ENCODE peak calls at places on chromosomes 13 and 19, in six cellular contexts. One of them, this sample, is unnamed.
A peak's percentile ranks its signal among the peaks of the same experiment; 100 is the strongest.

GRCh38 chr19:19463348-19464117 is 51.8 kb downstream of the TSSK6 start:
- DNase-seq in C1 segment of cervical spinal cord: peak; percentile 58
- DNase-seq in OCI-LY7: no peak
- DNase-seq in NCI-H2171 treated with DMSO at 0.1 percent for 48 hours: no peak
- DNase-seq in stimulated activated naive CD4-positive, alpha-beta T cell treated with Interleukin-2 at 50 U/mL for 16 hours: no peak
- DNase-seq in GF-D8: no peak
- DNase-seq in this sample: no peak

GRCh38 chr19:40452016-40452415 is 7.9 kb upstream of the SERTAD3 start:
- DNase-seq in OCI-LY7: no peak
- DNase-seq in C1 segment of cervical spinal cord: no peak
- DNase-seq in stimulated activated naive CD4-positive, alpha-beta T cell treated with Interleukin-2 at 50 U/mL for 16 hours: no peak
- DNase-seq in NCI-H2171 treated with DMSO at 0.1 percent for 48 hours: no peak
- DNase-seq in GF-D8: no peak
- DNase-seq in this sample: no peak

GRCh38 chr19:16070366-16070990 is 5.8 kb upstream of the TPM4 start:
- DNase-seq in OCI-LY7: peak; percentile 92
- DNase-seq in stimulated activated naive CD4-positive, alpha-beta T cell treated with Interleukin-2 at 50 U/mL for 16 hours: peak; percentile 83
- DNase-seq in C1 segment of cervical spinal cord: no peak
- DNase-seq in NCI-H2171 treated with DMSO at 0.1 percent for 48 hours: no peak
- DNase-seq in GF-D8: peak; percentile 47
- DNase-seq in this sample: no peak

GRCh38 chr19:7458675-7459074 is 30.2 kb downstream of the PEX11G start:
- DNase-seq in GF-D8: no peak
- DNase-seq in C1 segment of cervical spinal cord: no peak
- DNase-seq in stimulated activated naive CD4-positive, alpha-beta T cell treated with Interleukin-2 at 50 U/mL for 16 hours: no peak
- DNase-seq in OCI-LY7: no peak
- DNase-seq in NCI-H2171 treated with DMSO at 0.1 percent for 48 hours: no peak
- DNase-seq in this sample: no peak

GRCh38 chr13:26045123-26045522 is 6.7 kb downstream of the SHISA2 start:
- DNase-seq in stimulated activated naive CD4-positive, alpha-beta T cell treated with Interleukin-2 at 50 U/mL for 16 hours: no peak
- DNase-seq in OCI-LY7: no peak
- DNase-seq in C1 segment of cervical spinal cord: no peak
- DNase-seq in GF-D8: no peak
- DNase-seq in NCI-H2171 treated with DMSO at 0.1 percent for 48 hours: no peak
- DNase-seq in this sample: no peak

GRCh38 chr19:49851456-49852259 is 699 bp downstream of the PTOV1 start:
- DNase-seq in NCI-H2171 treated with DMSO at 0.1 percent for 48 hours: peak; percentile 70
- DNase-seq in C1 segment of cervical spinal cord: peak; percentile 27
- DNase-seq in stimulated activated naive CD4-positive, alpha-beta T cell treated with Interleukin-2 at 50 U/mL for 16 hours: peak; percentile 37
- DNase-seq in OCI-LY7: peak; percentile 62
- DNase-seq in GF-D8: no peak
- DNase-seq in this sample: no peak

GRCh38 chr13:42164557-42165125 is 107.3 kb upstream of the AKAP11 start:
- DNase-seq in GF-D8: no peak
- DNase-seq in stimulated activated naive CD4-positive, alpha-beta T cell treated with Interleukin-2 at 50 U/mL for 16 hours: no peak
- DNase-seq in NCI-H2171 treated with DMSO at 0.1 percent for 48 hours: no peak
- DNase-seq in C1 segment of cervical spinal cord: no peak
- DNase-seq in OCI-LY7: no peak
- DNase-seq in this sample: no peak

GRCh38 chr13:63396746-63397145 is 1981.1 kb upstream of the PCDH20 start:
- DNase-seq in stimulated activated naive CD4-positive, alpha-beta T cell treated with Interleukin-2 at 50 U/mL for 16 hours: no peak
- DNase-seq in GF-D8: no peak
- DNase-seq in OCI-LY7: no peak
- DNase-seq in C1 segment of cervical spinal cord: no peak
- DNase-seq in NCI-H2171 treated with DMSO at 0.1 percent for 48 hours: no peak
- DNase-seq in this sample: no peak

GRCh38 chr13:98509271-98510155 is 67.4 kb downstream of the STK24 start:
- DNase-seq in OCI-LY7: no peak
- DNase-seq in GF-D8: peak; percentile 90
- DNase-seq in NCI-H2171 treated with DMSO at 0.1 percent for 48 hours: no peak
- DNase-seq in C1 segment of cervical spinal cord: no peak
- DNase-seq in stimulated activated naive CD4-positive, alpha-beta T cell treated with Interleukin-2 at 50 U/mL for 16 hours: peak; percentile 48
- DNase-seq in this sample: peak; percentile 61

GRCh38 chr19:55265723-55266386 is 7.0 kb upstream of the PPP6R1 start:
- DNase-seq in GF-D8: no peak
- DNase-seq in C1 segment of cervical spinal cord: no peak
- DNase-seq in OCI-LY7: no peak
- DNase-seq in stimulated activated naive CD4-positive, alpha-beta T cell treated with Interleukin-2 at 50 U/mL for 16 hours: no peak
- DNase-seq in NCI-H2171 treated with DMSO at 0.1 percent for 48 hours: no peak
- DNase-seq in this sample: no peak

GRCh38 chr13:21734961-21735360 is 64.1 kb downstream of the FGF9 start:
- DNase-seq in stimulated activated naive CD4-positive, alpha-beta T cell treated with Interleukin-2 at 50 U/mL for 16 hours: no peak
- DNase-seq in C1 segment of cervical spinal cord: no peak
- DNase-seq in NCI-H2171 treated with DMSO at 0.1 percent for 48 hours: no peak
- DNase-seq in GF-D8: no peak
- DNase-seq in OCI-LY7: no peak
- DNase-seq in this sample: no peak

GRCh38 chr13:40420160-40420740 is 246.2 kb downstream of the FOXO1 start:
- DNase-seq in C1 segment of cervical spinal cord: no peak
- DNase-seq in NCI-H2171 treated with DMSO at 0.1 percent for 48 hours: no peak
- DNase-seq in OCI-LY7: no peak
- DNase-seq in GF-D8: no peak
- DNase-seq in stimulated activated naive CD4-positive, alpha-beta T cell treated with Interleukin-2 at 50 U/mL for 16 hours: no peak
- DNase-seq in this sample: no peak

GRCh38 chr19:50464348-50464747 is 12.0 kb upstream of the EMC10 start:
- DNase-seq in GF-D8: no peak
- DNase-seq in C1 segment of cervical spinal cord: no peak
- DNase-seq in OCI-LY7: no peak
- DNase-seq in stimulated activated naive CD4-positive, alpha-beta T cell treated with Interleukin-2 at 50 U/mL for 16 hours: no peak
- DNase-seq in NCI-H2171 treated with DMSO at 0.1 percent for 48 hours: no peak
- DNase-seq in this sample: no peak

GRCh38 chr13:20953245-20953931 is 50.8 kb upstream of the XPO4 start:
- DNase-seq in OCI-LY7: no peak
- DNase-seq in stimulated activated naive CD4-positive, alpha-beta T cell treated with Interleukin-2 at 50 U/mL for 16 hours: no peak
- DNase-seq in C1 segment of cervical spinal cord: no peak
- DNase-seq in GF-D8: no peak
- DNase-seq in NCI-H2171 treated with DMSO at 0.1 percent for 48 hours: no peak
- DNase-seq in this sample: no peak

GRCh38 chr13:99439048-99439447 is 62.2 kb upstream of the TM9SF2 start:
- DNase-seq in OCI-LY7: no peak
- DNase-seq in GF-D8: no peak
- DNase-seq in NCI-H2171 treated with DMSO at 0.1 percent for 48 hours: no peak
- DNase-seq in stimulated activated naive CD4-positive, alpha-beta T cell treated with Interleukin-2 at 50 U/mL for 16 hours: no peak
- DNase-seq in C1 segment of cervical spinal cord: no peak
- DNase-seq in this sample: no peak

GRCh38 chr19:36151144-36152051 is 849 bp downstream of the COX7A1 start:
- DNase-seq in NCI-H2171 treated with DMSO at 0.1 percent for 48 hours: no peak
- DNase-seq in C1 segment of cervical spinal cord: no peak
- DNase-seq in GF-D8: no peak
- DNase-seq in OCI-LY7: no peak
- DNase-seq in stimulated activated naive CD4-positive, alpha-beta T cell treated with Interleukin-2 at 50 U/mL for 16 hours: no peak
- DNase-seq in this sample: no peak

GRCh38 chr19:11478167-11479089 is 2.4 kb downstream of the ELAVL3 start:
- DNase-seq in stimulated activated naive CD4-positive, alpha-beta T cell treated with Interleukin-2 at 50 U/mL for 16 hours: no peak
- DNase-seq in GF-D8: no peak
- DNase-seq in NCI-H2171 treated with DMSO at 0.1 percent for 48 hours: no peak
- DNase-seq in C1 segment of cervical spinal cord: peak; percentile 50
- DNase-seq in OCI-LY7: no peak
- DNase-seq in this sample: peak; percentile 70

GRCh38 chr19:32460476-32460875 is 54.9 kb downstream of the DPY19L3 start:
- DNase-seq in OCI-LY7: no peak
- DNase-seq in stimulated activated naive CD4-positive, alpha-beta T cell treated with Interleukin-2 at 50 U/mL for 16 hours: no peak
- DNase-seq in NCI-H2171 treated with DMSO at 0.1 percent for 48 hours: no peak
- DNase-seq in C1 segment of cervical spinal cord: no peak
- DNase-seq in GF-D8: no peak
- DNase-seq in this sample: no peak

GRCh38 chr19:19860756-19861390 is 4.8 kb upstream of the ZNF253 start:
- DNase-seq in NCI-H2171 treated with DMSO at 0.1 percent for 48 hours: no peak
- DNase-seq in GF-D8: no peak
- DNase-seq in C1 segment of cervical spinal cord: no peak
- DNase-seq in OCI-LY7: no peak
- DNase-seq in stimulated activated naive CD4-positive, alpha-beta T cell treated with Interleukin-2 at 50 U/mL for 16 hours: no peak
- DNase-seq in this sample: peak; percentile 30

GRCh38 chr13:67148219-67148583 is 81.9 kb downstream of the PCDH9 start:
- DNase-seq in OCI-LY7: no peak
- DNase-seq in C1 segment of cervical spinal cord: no peak
- DNase-seq in NCI-H2171 treated with DMSO at 0.1 percent for 48 hours: peak; percentile 25
- DNase-seq in GF-D8: no peak
- DNase-seq in stimulated activated naive CD4-positive, alpha-beta T cell treated with Interleukin-2 at 50 U/mL for 16 hours: no peak
- DNase-seq in this sample: peak; percentile 49

GRCh38 chr13:79541426-79542049 is 60.6 kb downstream of the NDFIP2 start:
- DNase-seq in OCI-LY7: peak; percentile 61
- DNase-seq in stimulated activated naive CD4-positive, alpha-beta T cell treated with Interleukin-2 at 50 U/mL for 16 hours: no peak
- DNase-seq in C1 segment of cervical spinal cord: no peak
- DNase-seq in NCI-H2171 treated with DMSO at 0.1 percent for 48 hours: peak; percentile 70
- DNase-seq in GF-D8: peak; percentile 56
- DNase-seq in this sample: peak; percentile 92

GRCh38 chr19:11142528-11143171 is 12.9 kb downstream of the SPC24 start:
- DNase-seq in OCI-LY7: no peak
- DNase-seq in C1 segment of cervical spinal cord: peak; percentile 82
- DNase-seq in stimulated activated naive CD4-positive, alpha-beta T cell treated with Interleukin-2 at 50 U/mL for 16 hours: no peak
- DNase-seq in GF-D8: no peak
- DNase-seq in NCI-H2171 treated with DMSO at 0.1 percent for 48 hours: no peak
- DNase-seq in this sample: no peak

GRCh38 chr13:34216251-34216650 is 398.3 kb downstream of the RFC3 start:
- DNase-seq in OCI-LY7: no peak
- DNase-seq in stimulated activated naive CD4-positive, alpha-beta T cell treated with Interleukin-2 at 50 U/mL for 16 hours: no peak
- DNase-seq in GF-D8: no peak
- DNase-seq in NCI-H2171 treated with DMSO at 0.1 percent for 48 hours: no peak
- DNase-seq in C1 segment of cervical spinal cord: no peak
- DNase-seq in this sample: no peak

GRCh38 chr13:41546372-41547252 is 89.3 kb downstream of the RGCC start:
- DNase-seq in GF-D8: no peak
- DNase-seq in NCI-H2171 treated with DMSO at 0.1 percent for 48 hours: no peak
- DNase-seq in OCI-LY7: no peak
- DNase-seq in stimulated activated naive CD4-positive, alpha-beta T cell treated with Interleukin-2 at 50 U/mL for 16 hours: no peak
- DNase-seq in C1 segment of cervical spinal cord: peak; percentile 61
- DNase-seq in this sample: peak; percentile 47

GRCh38 chr13:75173457-75174356 is 308.3 kb downstream of the TBC1D4 start:
- DNase-seq in OCI-LY7: no peak
- DNase-seq in C1 segment of cervical spinal cord: no peak
- DNase-seq in GF-D8: no peak
- DNase-seq in stimulated activated naive CD4-positive, alpha-beta T cell treated with Interleukin-2 at 50 U/mL for 16 hours: no peak
- DNase-seq in NCI-H2171 treated with DMSO at 0.1 percent for 48 hours: no peak
- DNase-seq in this sample: no peak

GRCh38 chr13:48838193-48839000 is 137.3 kb upstream of the FNDC3A start:
- DNase-seq in stimulated activated naive CD4-positive, alpha-beta T cell treated with Interleukin-2 at 50 U/mL for 16 hours: no peak
- DNase-seq in NCI-H2171 treated with DMSO at 0.1 percent for 48 hours: no peak
- DNase-seq in C1 segment of cervical spinal cord: no peak
- DNase-seq in OCI-LY7: no peak
- DNase-seq in GF-D8: no peak
- DNase-seq in this sample: no peak

GRCh38 chr19:11168568-11168967 is 13.0 kb upstream of the SPC24 start:
- DNase-seq in GF-D8: no peak
- DNase-seq in stimulated activated naive CD4-positive, alpha-beta T cell treated with Interleukin-2 at 50 U/mL for 16 hours: no peak
- DNase-seq in C1 segment of cervical spinal cord: no peak
- DNase-seq in OCI-LY7: no peak
- DNase-seq in NCI-H2171 treated with DMSO at 0.1 percent for 48 hours: no peak
- DNase-seq in this sample: no peak

GRCh38 chr19:13060233-13060963 is 42.3 kb downstream of the LYL1 start:
- DNase-seq in NCI-H2171 treated with DMSO at 0.1 percent for 48 hours: no peak
- DNase-seq in GF-D8: no peak
- DNase-seq in stimulated activated naive CD4-positive, alpha-beta T cell treated with Interleukin-2 at 50 U/mL for 16 hours: no peak
- DNase-seq in C1 segment of cervical spinal cord: peak; percentile 67
- DNase-seq in OCI-LY7: no peak
- DNase-seq in this sample: peak; percentile 75

GRCh38 chr13:101152184-101152583 is 264.1 kb downstream of the NALCN start:
- DNase-seq in C1 segment of cervical spinal cord: no peak
- DNase-seq in stimulated activated naive CD4-positive, alpha-beta T cell treated with Interleukin-2 at 50 U/mL for 16 hours: no peak
- DNase-seq in OCI-LY7: no peak
- DNase-seq in NCI-H2171 treated with DMSO at 0.1 percent for 48 hours: peak; percentile 36
- DNase-seq in GF-D8: no peak
- DNase-seq in this sample: no peak

GRCh38 chr19:34350161-34350561 is 14.8 kb upstream of the GPI start:
- DNase-seq in NCI-H2171 treated with DMSO at 0.1 percent for 48 hours: no peak
- DNase-seq in GF-D8: no peak
- DNase-seq in stimulated activated naive CD4-positive, alpha-beta T cell treated with Interleukin-2 at 50 U/mL for 16 hours: peak; percentile 61
- DNase-seq in OCI-LY7: peak; percentile 28
- DNase-seq in C1 segment of cervical spinal cord: no peak
- DNase-seq in this sample: no peak

GRCh38 chr19:14149509-14149994 is 13.2 kb upstream of the ASF1B start:
- DNase-seq in stimulated activated naive CD4-positive, alpha-beta T cell treated with Interleukin-2 at 50 U/mL for 16 hours: peak; percentile 32
- DNase-seq in C1 segment of cervical spinal cord: peak; percentile 49
- DNase-seq in OCI-LY7: no peak
- DNase-seq in GF-D8: no peak
- DNase-seq in NCI-H2171 treated with DMSO at 0.1 percent for 48 hours: no peak
- DNase-seq in this sample: peak; percentile 70